ENCODE peak calls at places on chromosome X, in five cellular contexts. G is CD4-positive, alpha-beta T cell; K is Peyer's patch; A is uterus; L is upper lobe of left lung. D is an unnamed sample. For H3K27me3, the result is how much of the 10 kb centered on the place peaks cover.

GRCh38 chrX:129908636-129909035 is 2.7 kb downstream of the UTP14A start:
- DNase-seq in G (no peak), K (no peak), A (no peak), L (no peak), D (no peak)

GRCh38 chrX:47941423-47941822 is 62.4 kb downstream of the ZNF182 start:
- DNase-seq in G (no peak), K (no peak), A (no peak), L (no peak), D (no peak)

GRCh38 chrX:9911479-9911878 is 55.7 kb upstream of the CLDN34 start:
- DNase-seq in G (no peak), K (no peak), A (no peak), L (no peak), D (no peak)

GRCh38 chrX:19593684-19594083 is 78.4 kb upstream of the MAP3K15 start:
- DNase-seq in G (peak), K (no peak), A (no peak), L (no peak), D (peak)

GRCh38 chrX:9847071-9847470 is 60.8 kb downstream of the SHROOM2 start:
- DNase-seq in G (no peak), K (no peak), A (no peak), L (no peak), D (no peak)

GRCh38 chrX:148500428-148501120 is at the start of gene AFF2:
- DNase-seq in G (peak), K (peak), A (no peak), L (peak), D (no peak)

GRCh38 chrX:20418379-20418778 is 151.7 kb upstream of the RPS6KA3 start:
- DNase-seq in G (no peak), K (peak), A (no peak), L (no peak), D (no peak)

GRCh38 chrX:11103006-11103405 is 8.1 kb upstream of the HCCS start:
- DNase-seq in G (no peak), K (no peak), A (no peak), L (no peak), D (no peak)

GRCh38 chrX:1316527-1316926 is 20.1 kb upstream of the IL3RA start:
- DNase-seq in G (no peak), K (no peak), A (no peak), L (peak), D (no peak)

GRCh38 chrX:50158616-50159015 is 42.2 kb downstream of the AKAP4 start:
- DNase-seq in G (no peak), K (no peak), A (no peak), L (no peak), D (peak)

GRCh38 chrX:17939724-17940123 is 78.6 kb upstream of the RAI2 start:
- DNase-seq in G (no peak), K (no peak), A (peak), L (no peak), D (no peak)
- H3K27me3 ChIP-seq in G (under half), K (under half), A (under half), L (under half), D (under half)

GRCh38 chrX:66015906-66016689 is 23.8 kb downstream of the VSIG4 start:
- DNase-seq in G (no peak), K (no peak), A (no peak), L (no peak), D (no peak)

GRCh38 chrX:66016905-66017658 is 22.8 kb downstream of the VSIG4 start:
- DNase-seq in G (no peak), K (no peak), A (no peak), L (no peak), D (no peak)

GRCh38 chrX:66014560-66014959 is 25.3 kb downstream of the VSIG4 start:
- DNase-seq in G (no peak), K (no peak), A (no peak), L (no peak), D (no peak)

GRCh38 chrX:66014084-66014483 is 25.8 kb downstream of the VSIG4 start:
- DNase-seq in G (no peak), K (no peak), A (no peak), L (no peak), D (no peak)

GRCh38 chrX:66015152-66015827 is 24.6 kb downstream of the VSIG4 start:
- DNase-seq in G (no peak), K (peak), A (no peak), L (no peak), D (peak)
- H3K27ac ChIP-seq in G (no peak), K (peak), A (no peak), L (peak), D (peak)

GRCh38 chrX:74249963-74250362 is 54.0 kb upstream of the ZCCHC13 start:
- DNase-seq in G (no peak), K (no peak), A (no peak), L (no peak), D (peak)

GRCh38 chrX:74250574-74250973 is 53.4 kb upstream of the ZCCHC13 start:
- DNase-seq in G (no peak), K (no peak), A (no peak), L (no peak), D (no peak)

GRCh38 chrX:74246524-74246923 is 57.5 kb upstream of the ZCCHC13 start:
- DNase-seq in G (no peak), K (no peak), A (no peak), L (no peak), D (peak)

GRCh38 chrX:74248889-74249288 is 55.1 kb upstream of the ZCCHC13 start:
- DNase-seq in G (no peak), K (no peak), A (no peak), L (no peak), D (peak)

DNA sequence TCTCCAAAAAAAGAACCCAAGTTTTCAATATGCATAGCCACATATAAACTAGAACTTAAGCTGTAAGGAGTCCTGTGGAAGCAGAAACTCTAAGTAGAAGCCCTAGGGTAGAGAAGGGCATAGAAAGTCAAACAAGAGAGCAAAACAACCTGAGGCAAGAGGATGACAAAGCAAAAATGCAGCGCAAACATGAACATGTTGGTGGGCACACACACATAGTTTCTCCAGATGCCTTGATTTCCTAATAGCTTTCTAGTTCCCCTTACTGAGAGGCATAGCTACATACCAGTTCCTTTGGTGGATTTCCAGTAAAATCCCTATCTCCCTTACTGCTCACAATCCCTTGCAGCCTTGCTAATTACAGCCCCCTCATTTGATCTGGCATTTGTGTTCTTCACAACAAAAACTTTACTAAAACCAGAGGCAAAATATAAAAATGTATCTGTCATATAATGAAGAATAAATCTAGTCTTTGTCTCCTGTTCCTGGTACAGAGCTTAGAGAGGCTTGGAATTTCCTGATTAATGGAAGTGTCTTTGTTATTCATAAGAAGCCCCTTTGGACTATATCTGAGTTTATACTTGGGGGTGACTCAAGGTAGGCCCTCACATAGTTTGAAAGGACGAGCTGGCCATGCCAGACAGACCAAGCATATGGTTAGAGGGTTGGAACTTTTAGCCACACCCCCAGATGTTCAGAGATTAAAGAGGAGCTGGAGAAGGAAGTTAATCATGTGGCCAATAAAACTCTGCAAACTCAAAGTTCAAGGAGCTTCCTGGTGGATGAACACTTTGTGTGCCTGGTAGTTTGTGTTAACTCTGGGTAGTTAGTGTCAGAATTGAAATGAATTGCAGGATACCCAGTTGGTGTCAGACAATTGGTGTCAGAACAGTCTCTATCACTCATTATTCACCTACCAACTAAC is 52.7 kb upstream of the ZCCHC13 start:
- DNase-seq in G (no peak), K (no peak), A (no peak), L (no peak), D (peak)
- H3K27me3 ChIP-seq in G (under half), K (under half), A (under half), L (under half), D (under half)

GRCh38 chrX:124232523-124233201 is 99.8 kb upstream of the TEX13D start:
- DNase-seq in G (no peak), K (no peak), A (no peak), L (no peak), D (no peak)
- H3K27ac ChIP-seq in G (no peak), K (no peak), A (no peak), L (no peak), D (no peak)

GRCh38 chrX:13940646-13941045 is 89.0 kb downstream of the GEMIN8 start:
- DNase-seq in G (no peak), K (no peak), A (no peak), L (no peak), D (no peak)
- H3K27me3 ChIP-seq in G (under half), K (under half), A (under half), L (under half), D (under half)

GRCh38 chrX:40266490-40267333 is 169.0 kb upstream of the BCOR start:
- DNase-seq in G (peak), K (peak), A (peak), L (peak), D (peak)
- H3K27ac ChIP-seq in G (no peak), K (no peak), A (peak), L (peak), D (no peak)

DNA sequence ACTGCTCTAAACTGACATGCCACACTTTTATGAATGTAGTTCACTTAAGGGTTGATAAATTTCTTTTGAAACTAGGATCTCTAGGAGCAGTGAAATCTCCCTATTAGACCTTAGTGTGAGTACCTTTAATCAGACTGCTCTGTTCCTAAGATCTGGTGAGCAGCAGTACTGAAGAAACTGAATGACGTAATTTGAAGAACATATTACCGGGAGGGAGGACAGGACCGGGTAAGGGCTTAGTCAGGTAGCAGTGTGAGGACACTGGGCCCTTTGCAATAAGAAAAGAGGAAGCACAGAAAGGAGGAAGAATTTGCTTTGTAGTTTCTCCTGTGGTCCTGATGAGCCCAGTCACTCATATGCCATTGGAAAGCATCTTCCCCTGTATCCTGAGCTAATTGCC is 255.2 kb downstream of the THOC2 start:
- DNase-seq in G (no peak), K (no peak), A (no peak), L (no peak), D (no peak)
- H3K27me3 ChIP-seq in G (under half), K (under half), A (under half), L (under half), D (under half)

GRCh38 chrX:110746014-110746413 is 49.6 kb downstream of the CHRDL1 start:
- DNase-seq in G (no peak), K (no peak), A (no peak), L (no peak), D (no peak)

GRCh38 chrX:110741213-110741796 is 54.3 kb downstream of the CHRDL1 start:
- DNase-seq in G (no peak), K (no peak), A (no peak), L (no peak), D (no peak)

GRCh38 chrX:110745288-110745687 is 50.3 kb downstream of the CHRDL1 start:
- DNase-seq in G (no peak), K (no peak), A (no peak), L (no peak), D (no peak)

GRCh38 chrX:110748256-110748811 is 47.3 kb downstream of the CHRDL1 start:
- DNase-seq in G (no peak), K (no peak), A (no peak), L (no peak), D (no peak)

DNA sequence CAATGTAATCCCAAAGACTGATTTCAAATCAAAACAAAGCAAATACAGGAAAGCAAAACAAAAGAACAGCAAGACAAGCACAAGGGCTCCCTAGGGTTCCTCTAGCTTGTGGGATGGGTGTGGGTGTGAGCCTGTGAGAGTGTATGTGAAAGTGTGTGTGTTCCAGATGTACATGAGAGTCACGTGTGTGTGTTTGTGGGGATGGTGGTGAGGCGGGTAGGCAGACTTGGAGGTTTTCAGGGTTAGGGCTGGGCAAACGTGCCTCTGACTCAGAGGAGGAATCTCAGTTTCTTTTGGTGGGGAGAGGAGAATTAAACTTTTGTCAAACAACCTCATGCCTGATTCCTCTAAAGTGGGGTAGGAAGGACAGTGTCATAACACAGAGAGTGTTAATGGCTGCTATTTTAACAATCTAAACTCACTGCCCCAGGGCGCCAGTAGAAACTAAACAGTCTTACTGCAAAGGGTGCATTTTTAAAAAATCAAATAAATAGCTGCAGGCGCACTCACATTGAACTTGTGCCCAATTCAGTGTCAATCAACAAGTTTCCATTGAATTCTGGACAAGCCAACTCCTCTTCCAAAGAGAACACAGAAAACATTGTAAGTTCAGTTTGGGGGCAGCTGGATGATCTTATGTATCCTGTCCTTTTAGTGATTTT is 51.8 kb downstream of the CHRDL1 start:
- DNase-seq in G (no peak), K (no peak), A (no peak), L (no peak), D (no peak)
- H3K27ac ChIP-seq in G (no peak), K (no peak), A (no peak), L (no peak), D (no peak)